ENCODE peak calls at places on chromosomes 13 and 19, in eight cellular contexts. One of them, this sample, is unnamed.

GRCh38 chr19:21202865-21203494 is 61.1 kb downstream of the ZNF431 start:
- DNase-seq in fibroblast of mammary gland: peak; percentile 41
- DNase-seq in esophagus squamous epithelium: no peak
- DNase-seq in HepG2: no peak
- DNase-seq in CD8-positive, alpha-beta T cell: no peak
- DNase-seq in neural progenitor cell: peak; percentile 65
- DNase-seq in PC-3: peak; percentile 11
- DNase-seq in vagina: no peak
- DNase-seq in this sample: no peak

GRCh38 chr19:4089400-4089908 is 22.8 kb upstream of the ZBTB7A start:
- DNase-seq in fibroblast of mammary gland: no peak
- DNase-seq in esophagus squamous epithelium: no peak
- DNase-seq in HepG2: no peak
- DNase-seq in CD8-positive, alpha-beta T cell: peak; percentile 42
- DNase-seq in neural progenitor cell: no peak
- DNase-seq in PC-3: no peak
- DNase-seq in vagina: no peak
- DNase-seq in this sample: no peak

GRCh38 chr13:47853236-47853635 is 147.8 kb downstream of the SUCLA2 start:
- DNase-seq in fibroblast of mammary gland: peak; percentile 16
- DNase-seq in esophagus squamous epithelium: no peak
- DNase-seq in HepG2: no peak
- DNase-seq in CD8-positive, alpha-beta T cell: no peak
- DNase-seq in neural progenitor cell: no peak
- DNase-seq in PC-3: no peak
- DNase-seq in vagina: no peak
- DNase-seq in this sample: no peak

GRCh38 chr13:88339271-88339741 is 668.1 kb downstream of the SLITRK5 start:
- DNase-seq in fibroblast of mammary gland: no peak
- DNase-seq in esophagus squamous epithelium: no peak
- DNase-seq in HepG2: no peak
- DNase-seq in CD8-positive, alpha-beta T cell: no peak
- DNase-seq in neural progenitor cell: no peak
- DNase-seq in PC-3: peak; percentile 43
- DNase-seq in vagina: no peak
- DNase-seq in this sample: no peak

GRCh38 chr13:42876810-42877550 is 95.6 kb downstream of the FAM216B start:
- DNase-seq in fibroblast of mammary gland: peak; percentile 87
- DNase-seq in esophagus squamous epithelium: no peak
- DNase-seq in HepG2: no peak
- DNase-seq in CD8-positive, alpha-beta T cell: no peak
- DNase-seq in neural progenitor cell: no peak
- DNase-seq in PC-3: peak; percentile 68
- DNase-seq in vagina: no peak
- DNase-seq in this sample: no peak

GRCh38 chr13:110118106-110118505 is 188.9 kb downstream of the COL4A1 start:
- DNase-seq in fibroblast of mammary gland: no peak
- DNase-seq in esophagus squamous epithelium: no peak
- DNase-seq in HepG2: no peak
- DNase-seq in CD8-positive, alpha-beta T cell: no peak
- DNase-seq in neural progenitor cell: no peak
- DNase-seq in PC-3: no peak
- DNase-seq in vagina: peak; percentile 34
- DNase-seq in this sample: no peak

GRCh38 chr19:4140237-4140711 is 13.2 kb upstream of the CREB3L3 start:
- DNase-seq in fibroblast of mammary gland: peak; percentile 74
- DNase-seq in esophagus squamous epithelium: no peak
- DNase-seq in HepG2: peak; percentile 70
- DNase-seq in CD8-positive, alpha-beta T cell: no peak
- DNase-seq in neural progenitor cell: peak; percentile 88
- DNase-seq in PC-3: peak; percentile 64
- DNase-seq in vagina: no peak
- DNase-seq in this sample: no peak

GRCh38 chr19:39923862-39924261 is 10.6 kb downstream of the FCGBP start:
- DNase-seq in fibroblast of mammary gland: no peak
- DNase-seq in esophagus squamous epithelium: no peak
- DNase-seq in HepG2: no peak
- DNase-seq in CD8-positive, alpha-beta T cell: no peak
- DNase-seq in neural progenitor cell: no peak
- DNase-seq in PC-3: no peak
- DNase-seq in vagina: no peak
- DNase-seq in this sample: no peak

GRCh38 chr13:73879346-73880020 is 254.7 kb downstream of the KLF12 start:
- DNase-seq in fibroblast of mammary gland: no peak
- DNase-seq in esophagus squamous epithelium: no peak
- DNase-seq in HepG2: no peak
- DNase-seq in CD8-positive, alpha-beta T cell: no peak
- DNase-seq in neural progenitor cell: no peak
- DNase-seq in PC-3: no peak
- DNase-seq in vagina: no peak
- DNase-seq in this sample: no peak

GRCh38 chr19:38433268-38433733 is at the start of gene RYR1:
- DNase-seq in fibroblast of mammary gland: peak; percentile 9
- DNase-seq in esophagus squamous epithelium: no peak
- DNase-seq in HepG2: no peak
- DNase-seq in CD8-positive, alpha-beta T cell: peak; percentile 11
- DNase-seq in neural progenitor cell: peak; percentile 95
- DNase-seq in PC-3: no peak
- DNase-seq in vagina: no peak
- DNase-seq in this sample: peak; percentile 36

GRCh38 chr19:33490041-33490451 is 31.5 kb downstream of the PEPD start:
- DNase-seq in fibroblast of mammary gland: no peak
- DNase-seq in esophagus squamous epithelium: no peak
- DNase-seq in HepG2: no peak
- DNase-seq in CD8-positive, alpha-beta T cell: no peak
- DNase-seq in neural progenitor cell: no peak
- DNase-seq in PC-3: no peak
- DNase-seq in vagina: no peak
- DNase-seq in this sample: no peak

GRCh38 chr13:30463820-30464495 is 1.8 kb downstream of the HMGB1 start:
- DNase-seq in fibroblast of mammary gland: peak; percentile 73
- DNase-seq in esophagus squamous epithelium: peak; percentile 12
- DNase-seq in HepG2: peak; percentile 70
- DNase-seq in CD8-positive, alpha-beta T cell: peak; percentile 54
- DNase-seq in neural progenitor cell: no peak
- DNase-seq in PC-3: peak; percentile 51
- DNase-seq in vagina: peak; percentile 88
- DNase-seq in this sample: no peak

GRCh38 chr13:31885994-31886393 is 145.6 kb upstream of the FRY start:
- DNase-seq in fibroblast of mammary gland: peak; percentile 71
- DNase-seq in esophagus squamous epithelium: no peak
- DNase-seq in HepG2: no peak
- DNase-seq in CD8-positive, alpha-beta T cell: no peak
- DNase-seq in neural progenitor cell: peak; percentile 13
- DNase-seq in PC-3: no peak
- DNase-seq in vagina: no peak
- DNase-seq in this sample: no peak

GRCh38 chr13:31930490-31930889 is 101.1 kb upstream of the FRY start:
- DNase-seq in fibroblast of mammary gland: no peak
- DNase-seq in esophagus squamous epithelium: no peak
- DNase-seq in HepG2: no peak
- DNase-seq in CD8-positive, alpha-beta T cell: no peak
- DNase-seq in neural progenitor cell: no peak
- DNase-seq in PC-3: no peak
- DNase-seq in vagina: no peak
- DNase-seq in this sample: no peak

GRCh38 chr13:61873717-61874116 is 458.1 kb upstream of the PCDH20 start:
- DNase-seq in fibroblast of mammary gland: no peak
- DNase-seq in esophagus squamous epithelium: no peak
- DNase-seq in HepG2: no peak
- DNase-seq in CD8-positive, alpha-beta T cell: no peak
- DNase-seq in neural progenitor cell: no peak
- DNase-seq in PC-3: no peak
- DNase-seq in vagina: no peak
- DNase-seq in this sample: no peak

GRCh38 chr13:25885418-25885817 is 166.4 kb downstream of the SHISA2 start:
- DNase-seq in fibroblast of mammary gland: no peak
- DNase-seq in esophagus squamous epithelium: no peak
- DNase-seq in HepG2: no peak
- DNase-seq in CD8-positive, alpha-beta T cell: no peak
- DNase-seq in neural progenitor cell: no peak
- DNase-seq in PC-3: no peak
- DNase-seq in vagina: no peak
- DNase-seq in this sample: no peak

GRCh38 chr13:25881136-25881926 is 170.5 kb downstream of the SHISA2 start:
- DNase-seq in fibroblast of mammary gland: no peak
- DNase-seq in esophagus squamous epithelium: no peak
- DNase-seq in HepG2: no peak
- DNase-seq in CD8-positive, alpha-beta T cell: no peak
- DNase-seq in neural progenitor cell: no peak
- DNase-seq in PC-3: no peak
- DNase-seq in vagina: no peak
- DNase-seq in this sample: no peak

GRCh38 chr13:25879466-25879865 is 172.3 kb downstream of the SHISA2 start:
- DNase-seq in fibroblast of mammary gland: no peak
- DNase-seq in esophagus squamous epithelium: no peak
- DNase-seq in HepG2: no peak
- DNase-seq in CD8-positive, alpha-beta T cell: no peak
- DNase-seq in neural progenitor cell: no peak
- DNase-seq in PC-3: no peak
- DNase-seq in vagina: no peak
- DNase-seq in this sample: no peak

GRCh38 chr13:25881946-25882574 is 169.8 kb downstream of the SHISA2 start:
- DNase-seq in fibroblast of mammary gland: no peak
- DNase-seq in esophagus squamous epithelium: no peak
- DNase-seq in HepG2: no peak
- DNase-seq in CD8-positive, alpha-beta T cell: no peak
- DNase-seq in neural progenitor cell: peak; percentile 91
- DNase-seq in PC-3: no peak
- DNase-seq in vagina: no peak
- DNase-seq in this sample: no peak

DNA sequence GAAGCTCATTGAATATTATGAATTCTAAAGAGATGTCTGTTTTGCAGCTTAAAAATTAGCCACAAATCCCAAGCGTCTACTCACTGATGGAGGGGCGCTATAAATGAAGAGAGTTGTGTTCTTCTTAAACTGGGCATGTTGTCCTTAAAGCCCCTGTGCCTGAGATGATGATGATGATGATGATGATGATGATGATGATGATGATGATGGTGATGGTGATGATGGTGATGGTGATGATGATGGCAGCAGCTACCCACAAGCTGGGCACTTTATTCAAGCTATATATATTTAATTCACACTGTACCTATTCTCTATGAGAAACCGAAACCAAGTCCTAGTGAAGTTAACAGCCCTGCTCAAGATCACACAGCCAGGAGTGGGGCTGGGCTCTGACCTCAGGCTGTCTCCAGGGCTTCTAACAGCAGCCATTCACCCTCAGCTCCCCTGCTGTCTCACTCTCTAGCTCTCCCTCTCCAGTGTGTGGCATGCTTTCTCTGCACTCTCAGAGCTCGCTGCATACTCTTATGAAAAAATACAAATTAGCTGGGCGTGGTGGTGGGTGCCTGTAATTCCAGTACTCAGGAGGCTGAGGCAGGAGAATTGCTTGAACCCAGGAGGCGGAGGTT is 169.0 kb downstream of the SHISA2 start:
- DNase-seq in fibroblast of mammary gland: no peak
- DNase-seq in esophagus squamous epithelium: no peak
- DNase-seq in HepG2: no peak
- DNase-seq in CD8-positive, alpha-beta T cell: no peak
- DNase-seq in neural progenitor cell: peak; percentile 39
- DNase-seq in PC-3: no peak
- DNase-seq in vagina: no peak
- DNase-seq in this sample: no peak
- TF ChIP-seq CTCF in fibroblast of mammary gland: no peak
- TF ChIP-seq CTCF in esophagus squamous epithelium: no peak
- TF ChIP-seq CTCF in HepG2: no peak
- TF ChIP-seq CTCF in CD8-positive, alpha-beta T cell: no peak
- TF ChIP-seq CTCF in neural progenitor cell: no peak
- TF ChIP-seq CTCF in PC-3: no peak
- TF ChIP-seq CTCF in vagina: no peak
- TF ChIP-seq CTCF in this sample: no peak

GRCh38 chr19:932647-933552 is 7.1 kb downstream of the ARID3A start:
- DNase-seq in fibroblast of mammary gland: peak; percentile 93
- DNase-seq in esophagus squamous epithelium: no peak
- DNase-seq in HepG2: no peak
- DNase-seq in CD8-positive, alpha-beta T cell: peak; percentile 41
- DNase-seq in neural progenitor cell: peak; percentile 54
- DNase-seq in PC-3: no peak
- DNase-seq in vagina: no peak
- DNase-seq in this sample: no peak
- TF ChIP-seq CTCF in fibroblast of mammary gland: no peak
- TF ChIP-seq CTCF in esophagus squamous epithelium: no peak
- TF ChIP-seq CTCF in HepG2: peak; percentile 35
- TF ChIP-seq CTCF in CD8-positive, alpha-beta T cell: no peak
- TF ChIP-seq CTCF in neural progenitor cell: no peak
- TF ChIP-seq CTCF in PC-3: no peak
- TF ChIP-seq CTCF in vagina: no peak
- TF ChIP-seq CTCF in this sample: no peak

GRCh38 chr13:97364827-97365226 is 69.1 kb upstream of the RAP2A start:
- DNase-seq in fibroblast of mammary gland: no peak
- DNase-seq in esophagus squamous epithelium: no peak
- DNase-seq in HepG2: no peak
- DNase-seq in CD8-positive, alpha-beta T cell: no peak
- DNase-seq in neural progenitor cell: no peak
- DNase-seq in PC-3: no peak
- DNase-seq in vagina: no peak
- DNase-seq in this sample: no peak

GRCh38 chr13:97367016-97367415 is 67.0 kb upstream of the RAP2A start:
- DNase-seq in fibroblast of mammary gland: peak; percentile 74
- DNase-seq in esophagus squamous epithelium: no peak
- DNase-seq in HepG2: no peak
- DNase-seq in CD8-positive, alpha-beta T cell: no peak
- DNase-seq in neural progenitor cell: no peak
- DNase-seq in PC-3: no peak
- DNase-seq in vagina: no peak
- DNase-seq in this sample: no peak

GRCh38 chr13:97364031-97364430 is 69.9 kb upstream of the RAP2A start:
- DNase-seq in fibroblast of mammary gland: peak; percentile 14
- DNase-seq in esophagus squamous epithelium: no peak
- DNase-seq in HepG2: no peak
- DNase-seq in CD8-positive, alpha-beta T cell: no peak
- DNase-seq in neural progenitor cell: no peak
- DNase-seq in PC-3: no peak
- DNase-seq in vagina: no peak
- DNase-seq in this sample: no peak

GRCh38 chr13:97367427-97367826 is 66.5 kb upstream of the RAP2A start:
- DNase-seq in fibroblast of mammary gland: peak; percentile 84
- DNase-seq in esophagus squamous epithelium: no peak
- DNase-seq in HepG2: no peak
- DNase-seq in CD8-positive, alpha-beta T cell: no peak
- DNase-seq in neural progenitor cell: peak; percentile 59
- DNase-seq in PC-3: no peak
- DNase-seq in vagina: no peak
- DNase-seq in this sample: no peak

GRCh38 chr13:97366172-97366688 is 67.7 kb upstream of the RAP2A start:
- DNase-seq in fibroblast of mammary gland: peak; percentile 22
- DNase-seq in esophagus squamous epithelium: no peak
- DNase-seq in HepG2: no peak
- DNase-seq in CD8-positive, alpha-beta T cell: no peak
- DNase-seq in neural progenitor cell: no peak
- DNase-seq in PC-3: peak; percentile 10
- DNase-seq in vagina: no peak
- DNase-seq in this sample: no peak
- TF ChIP-seq CTCF in fibroblast of mammary gland: peak; percentile 19
- TF ChIP-seq CTCF in esophagus squamous epithelium: no peak
- TF ChIP-seq CTCF in HepG2: no peak
- TF ChIP-seq CTCF in CD8-positive, alpha-beta T cell: no peak
- TF ChIP-seq CTCF in neural progenitor cell: peak; percentile 5
- TF ChIP-seq CTCF in PC-3: peak; percentile 41
- TF ChIP-seq CTCF in vagina: no peak
- TF ChIP-seq CTCF in this sample: no peak

GRCh38 chr19:35851213-35852028 is 883 bp downstream of the NPHS1 start:
- DNase-seq in fibroblast of mammary gland: no peak
- DNase-seq in esophagus squamous epithelium: no peak
- DNase-seq in HepG2: no peak
- DNase-seq in CD8-positive, alpha-beta T cell: no peak
- DNase-seq in neural progenitor cell: peak; percentile 77
- DNase-seq in PC-3: no peak
- DNase-seq in vagina: no peak
- DNase-seq in this sample: no peak
- TF ChIP-seq CTCF in fibroblast of mammary gland: no peak
- TF ChIP-seq CTCF in esophagus squamous epithelium: no peak
- TF ChIP-seq CTCF in HepG2: peak; percentile 39
- TF ChIP-seq CTCF in CD8-positive, alpha-beta T cell: no peak
- TF ChIP-seq CTCF in neural progenitor cell: peak; percentile 63
- TF ChIP-seq CTCF in PC-3: no peak
- TF ChIP-seq CTCF in vagina: no peak
- TF ChIP-seq CTCF in this sample: no peak

This sample was measured in omental fat pad.